ENCODE peak calls at places on chromosomes 3 and 15, in four cellular contexts. M is HFF-Myc, E is HCT116, F is fibroblast of mammary gland. C is an unnamed sample.

GRCh38 chr3:193982258-193982659 is 153.7 kb upstream of the HES1 start:
- DNase-seq in M (no peak), E (no peak), F (peak), C (no peak)

GRCh38 chr3:194237110-194237509 is 101.2 kb downstream of the HES1 start:
- DNase-seq in M (no peak), E (no peak), F (no peak), C (no peak)

GRCh38 chr3:138253609-138254008 is 66.5 kb downstream of the ARMC8 start:
- DNase-seq in M (no peak), E (no peak), F (no peak), C (no peak)

GRCh38 chr15:73983211-73983727 is 8.8 kb downstream of the STOML1 start:
- DNase-seq in M (peak), E (peak), F (peak), C (peak)

GRCh38 chr3:193788189-193788946 is 195.4 kb downstream of the OPA1 start:
- DNase-seq in M (no peak), E (peak), F (peak), C (no peak)

GRCh38 chr3:148953094-148953493 is 38.2 kb upstream of the GYG1 start:
- DNase-seq in M (no peak), E (no peak), F (no peak), C (no peak)

GRCh38 chr3:10116138-10116460 is 624 bp downstream of the BRK1 start:
- DNase-seq in M (no peak), E (no peak), F (peak), C (peak)

GRCh38 chr15:45326776-45327175 is 51.6 kb downstream of the GATM start:
- DNase-seq in M (no peak), E (no peak), F (no peak), C (no peak)

GRCh38 chr3:57108684-57109083 is 48.2 kb downstream of the SPATA12 start:
- DNase-seq in M (no peak), E (no peak), F (no peak), C (no peak)

GRCh38 chr3:60025071-60026055 is 975.5 kb upstream of the CFAP20DC start:
- DNase-seq in M (no peak), E (no peak), F (no peak), C (no peak)

GRCh38 chr15:99120050-99120777 is 15.3 kb downstream of the SYNM start:
- DNase-seq in M (no peak), E (no peak), F (no peak), C (no peak)

GRCh38 chr3:24428470-24428869 is 66.2 kb downstream of the THRB start:
- DNase-seq in M (no peak), E (no peak), F (no peak), C (no peak)

GRCh38 chr3:134092231-134092701 is 62.5 kb upstream of the SLCO2A1 start:
- DNase-seq in M (no peak), E (no peak), F (no peak), C (no peak)

GRCh38 chr3:133040696-133041523 is 2.7 kb downstream of the TMEM108 start:
- DNase-seq in M (peak), E (peak), F (peak), C (peak)

GRCh38 chr3:194259982-194260856 is 90.9 kb downstream of the CPN2 start:
- DNase-seq in M (no peak), E (no peak), F (peak), C (no peak)

GRCh38 chr3:67640023-67640660 is 14.3 kb downstream of the SUCLG2 start:
- DNase-seq in M (no peak), E (no peak), F (peak), C (peak)

GRCh38 chr3:107798381-107798780 is 275.6 kb downstream of the BBX start:
- DNase-seq in M (no peak), E (no peak), F (no peak), C (no peak)
- TF ChIP-seq CTCF in M (no peak), E (no peak), F (no peak), C (no peak)

DNA sequence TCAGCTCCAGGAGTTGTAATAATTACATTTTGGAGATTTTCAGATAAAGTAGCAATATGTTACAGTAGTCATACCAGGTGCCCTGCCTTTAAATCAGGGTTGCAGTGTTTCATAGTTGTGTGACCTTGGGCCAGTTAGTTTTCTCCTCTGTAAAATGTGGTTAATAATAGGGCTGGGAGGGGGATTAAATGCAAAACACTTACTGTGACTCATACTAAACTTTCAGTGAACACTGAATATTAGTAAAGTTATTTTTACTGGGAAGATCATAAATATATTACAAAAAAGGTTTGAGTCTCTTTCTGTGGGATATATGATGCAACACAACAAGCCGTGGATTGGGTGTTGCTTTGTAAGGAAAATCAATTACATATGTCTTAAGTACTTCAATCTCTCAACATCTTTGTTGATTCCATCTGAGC is 1.1 kb upstream of the EBLN2 start:
- DNase-seq in M (peak), E (no peak), F (peak), C (no peak)
- TF ChIP-seq CTCF in M (no peak), E (no peak), F (no peak), C (no peak)

DNA sequence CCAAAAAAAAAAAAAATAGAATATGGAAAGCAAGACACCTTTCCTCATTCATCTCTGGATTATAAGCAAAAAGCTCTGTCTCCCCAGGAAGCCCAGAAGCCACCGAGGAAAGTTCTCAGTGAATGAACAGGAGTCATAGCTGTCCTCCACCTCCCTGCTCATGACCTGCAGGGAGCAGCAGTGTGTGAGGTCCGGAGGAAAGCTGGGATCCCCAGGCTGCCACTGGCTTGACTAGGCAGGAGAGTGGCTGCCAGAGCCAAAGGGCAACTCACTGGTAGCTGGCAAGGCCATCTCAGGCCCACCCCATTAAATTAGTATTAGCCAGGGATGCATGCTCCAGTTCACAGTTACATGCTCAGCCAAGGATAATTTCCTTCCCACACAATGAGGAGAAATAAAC is 191.6 kb upstream of the STT3B start:
- DNase-seq in M (no peak), E (no peak), F (no peak), C (no peak)
- TF ChIP-seq CTCF in M (no peak), E (peak), F (peak), C (peak)

DNA sequence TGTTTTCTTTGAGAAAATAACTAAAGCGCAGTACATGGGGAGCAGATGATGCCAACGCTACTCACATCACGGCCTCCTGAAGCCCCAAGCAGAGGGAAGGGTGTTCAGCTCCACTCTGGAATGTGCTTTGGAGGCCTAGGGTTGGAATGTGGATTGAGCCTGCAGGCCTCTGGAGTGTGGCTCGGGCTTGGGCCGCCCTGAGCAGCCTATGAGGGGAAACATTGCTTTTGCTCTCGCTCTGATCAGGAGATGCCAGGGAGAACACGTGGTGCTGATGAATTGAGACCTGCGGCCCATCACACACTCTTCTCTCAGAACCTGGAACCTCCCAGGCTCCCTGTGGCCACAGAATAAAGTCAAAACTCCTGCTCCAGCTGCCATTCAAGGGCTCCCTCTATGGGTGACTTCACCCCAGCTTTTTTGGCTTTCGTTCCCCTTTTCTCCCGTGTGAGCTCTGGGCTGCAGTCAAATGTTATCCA is 23.3 kb downstream of the CCDC13 start:
- DNase-seq in M (no peak), E (no peak), F (peak), C (peak)
- TF ChIP-seq CTCF in M (peak), E (peak), F (peak), C (peak)

GRCh38 chr3:142543307-142543706 is 35.2 kb downstream of the ATR start:
- DNase-seq in M (no peak), E (no peak), F (no peak), C (no peak)
- TF ChIP-seq CTCF in M (no peak), E (no peak), F (no peak), C (no peak)

GRCh38 chr3:14177580-14178246 is 688 bp downstream of the XPC start:
- DNase-seq in M (no peak), E (peak), F (peak), C (no peak)

GRCh38 chr3:14179795-14180194 is 1.2 kb downstream of the LSM3 start:
- DNase-seq in M (no peak), E (no peak), F (no peak), C (no peak)

GRCh38 chr3:14179114-14179465 is 473 bp downstream of the LSM3 start:
- DNase-seq in M (no peak), E (no peak), F (no peak), C (no peak)

GRCh38 chr3:14181253-14181652 is 2.6 kb downstream of the LSM3 start:
- DNase-seq in M (no peak), E (no peak), F (no peak), C (no peak)

DNA sequence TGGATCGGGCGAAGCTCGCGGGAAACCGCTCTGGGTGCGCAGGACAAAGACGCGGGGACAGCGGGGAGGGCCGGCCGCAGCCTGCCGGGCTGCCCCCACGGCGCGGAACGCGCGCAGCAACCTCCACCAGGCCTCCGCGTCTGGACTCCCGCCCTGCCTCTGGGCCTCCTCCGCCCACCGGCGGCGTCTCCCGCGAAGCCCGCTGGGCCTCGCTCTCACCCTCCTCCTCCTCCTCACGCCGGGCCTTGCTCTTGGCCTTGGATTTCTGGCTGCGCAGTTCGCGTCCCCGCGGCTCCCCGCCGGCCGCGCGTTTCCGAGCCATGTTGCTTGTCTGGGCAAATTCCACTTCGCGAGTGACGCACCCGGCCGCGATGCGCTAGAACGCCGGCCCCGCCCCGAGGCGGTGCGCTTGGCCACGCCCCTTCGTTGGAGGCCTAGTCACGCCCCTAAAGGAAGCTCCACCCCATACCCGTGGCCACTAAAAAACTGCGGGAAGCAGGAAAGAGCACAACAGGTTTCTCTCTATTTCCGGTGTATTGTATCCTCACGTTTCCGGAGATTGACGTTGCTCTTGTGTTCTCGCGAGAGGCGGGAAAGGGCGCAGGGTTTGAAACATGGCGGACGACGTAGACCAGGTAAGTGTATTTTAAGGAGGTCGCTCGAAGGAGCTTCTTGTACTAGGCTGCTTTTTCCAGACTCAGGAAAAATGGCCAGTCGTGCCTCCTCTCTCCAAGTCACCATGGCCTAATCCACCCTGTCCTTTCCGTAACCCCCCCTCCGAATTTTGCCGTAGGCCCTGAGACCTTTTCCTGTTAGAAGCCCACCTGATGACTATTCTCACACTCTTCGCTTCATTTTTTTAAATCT is at the start of the genes LSM3 and XPC:
- DNase-seq in M (peak), E (peak), F (peak), C (peak)
- TF ChIP-seq CTCF in M (no peak), E (no peak), F (no peak), C (no peak)

GRCh38 chr3:135103913-135104312 is 308.9 kb downstream of the EPHB1 start:
- DNase-seq in M (no peak), E (no peak), F (peak), C (no peak)

GRCh38 chr3:135107043-135107442 is 312.0 kb downstream of the EPHB1 start:
- DNase-seq in M (no peak), E (no peak), F (no peak), C (no peak)

GRCh38 chr3:135109681-135110080 is 314.6 kb downstream of the EPHB1 start:
- DNase-seq in M (no peak), E (no peak), F (no peak), C (no peak)

DNA sequence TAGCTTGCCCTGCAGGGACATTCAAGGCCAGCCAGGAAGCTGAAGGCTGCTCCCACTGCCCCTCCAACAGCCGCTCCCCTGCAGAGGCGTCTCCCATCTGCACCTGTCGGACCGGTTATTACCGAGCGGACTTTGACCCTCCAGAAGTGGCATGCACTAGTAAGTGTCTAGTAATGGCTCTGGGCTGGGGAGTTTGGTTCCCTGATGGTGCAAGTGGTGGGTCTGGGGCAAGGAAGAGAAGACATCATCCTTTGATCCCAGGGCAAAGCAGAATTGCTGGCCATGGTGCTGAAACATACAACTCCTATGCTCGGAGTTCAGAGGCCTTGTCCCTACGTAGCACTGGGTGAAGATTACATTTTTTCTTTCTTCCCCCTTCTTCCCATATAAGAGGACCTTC is 311.4 kb downstream of the EPHB1 start:
- DNase-seq in M (peak), E (no peak), F (peak), C (no peak)
- TF ChIP-seq CTCF in M (no peak), E (no peak), F (no peak), C (no peak)

GRCh38 chr3:196736670-196737374 is 2.8 kb upstream of the PAK2 start:
- DNase-seq in M (no peak), E (no peak), F (no peak), C (no peak)

GRCh38 chr3:196740476-196741400 is 1.1 kb downstream of the PAK2 start:
- DNase-seq in M (no peak), E (no peak), F (peak), C (peak)

GRCh38 chr3:196741401-196741761 is 1.7 kb downstream of the PAK2 start:
- DNase-seq in M (no peak), E (no peak), F (no peak), C (no peak)

GRCh38 chr3:196737655-196738054 is 2.0 kb upstream of the PAK2 start:
- DNase-seq in M (no peak), E (no peak), F (no peak), C (no peak)

GRCh38 chr3:196739671-196740475 is at the start of gene PAK2:
- DNase-seq in M (peak), E (peak), F (peak), C (peak)
- TF ChIP-seq CTCF in M (no peak), E (no peak), F (no peak), C (peak)

GRCh38 chr3:9015250-9015649 is 52.0 kb upstream of the RAD18 start:
- DNase-seq in M (no peak), E (no peak), F (no peak), C (no peak)

GRCh38 chr3:9013782-9014181 is 50.5 kb upstream of the RAD18 start:
- DNase-seq in M (no peak), E (no peak), F (no peak), C (no peak)

GRCh38 chr3:9009976-9010545 is 46.8 kb upstream of the RAD18 start:
- DNase-seq in M (no peak), E (no peak), F (no peak), C (no peak)

GRCh38 chr3:9012521-9012920 is 49.2 kb upstream of the RAD18 start:
- DNase-seq in M (no peak), E (no peak), F (no peak), C (no peak)

GRCh38 chr3:9014189-9014588 is 50.9 kb upstream of the RAD18 start:
- DNase-seq in M (no peak), E (no peak), F (peak), C (peak)
- TF ChIP-seq CTCF in M (no peak), E (no peak), F (peak), C (no peak)